ENCODE peak calls at places on chromosomes 12 and 14, in six cellular contexts. One of them, this sample, is unnamed.

GRCh38 chr12:121189061-121189886 is 20.7 kb upstream of the P2RX4 start:
- DNase-seq in pancreas: no peak
- DNase-seq in body of pancreas: no peak
- DNase-seq in iPS DF 6.9: no peak
- DNase-seq in foreskin keratinocyte: no peak
- DNase-seq in mammary epithelial cell: no peak
- DNase-seq in this sample: no peak

GRCh38 chr12:126424696-126425095 is 1359.5 kb downstream of the AACS start:
- DNase-seq in foreskin keratinocyte: no peak
- DNase-seq in iPS DF 6.9: no peak
- DNase-seq in body of pancreas: no peak
- DNase-seq in mammary epithelial cell: no peak
- DNase-seq in pancreas: no peak
- DNase-seq in this sample: no peak

GRCh38 chr12:53174881-53175491 is 5.5 kb upstream of the ZNF740 start:
- DNase-seq in pancreas: no peak
- DNase-seq in mammary epithelial cell: no peak
- DNase-seq in iPS DF 6.9: peak
- DNase-seq in body of pancreas: peak
- DNase-seq in foreskin keratinocyte: no peak
- DNase-seq in this sample: no peak

GRCh38 chr14:21206753-21207684 is 51.2 kb upstream of the OR5AU1 start:
- DNase-seq in iPS DF 6.9: no peak
- DNase-seq in body of pancreas: no peak
- DNase-seq in pancreas: no peak
- DNase-seq in foreskin keratinocyte: no peak
- DNase-seq in mammary epithelial cell: no peak
- DNase-seq in this sample: no peak

GRCh38 chr12:106648736-106649135 is 65.9 kb downstream of the RFX4 start:
- DNase-seq in mammary epithelial cell: no peak
- DNase-seq in foreskin keratinocyte: no peak
- DNase-seq in body of pancreas: no peak
- DNase-seq in pancreas: no peak
- DNase-seq in iPS DF 6.9: no peak
- DNase-seq in this sample: no peak

GRCh38 chr14:74642011-74642410 is 30.0 kb upstream of the LTBP2 start:
- DNase-seq in body of pancreas: no peak
- DNase-seq in iPS DF 6.9: no peak
- DNase-seq in pancreas: no peak
- DNase-seq in foreskin keratinocyte: no peak
- DNase-seq in mammary epithelial cell: no peak
- DNase-seq in this sample: no peak

GRCh38 chr12:50055831-50056628 is 1.4 kb upstream of the ASIC1 start:
- DNase-seq in mammary epithelial cell: peak
- DNase-seq in iPS DF 6.9: no peak
- DNase-seq in pancreas: no peak
- DNase-seq in body of pancreas: peak
- DNase-seq in foreskin keratinocyte: peak
- DNase-seq in this sample: peak

GRCh38 chr14:31716208-31716607 is 155.0 kb downstream of the NUBPL start:
- DNase-seq in body of pancreas: no peak
- DNase-seq in pancreas: no peak
- DNase-seq in iPS DF 6.9: no peak
- DNase-seq in foreskin keratinocyte: no peak
- DNase-seq in mammary epithelial cell: no peak
- DNase-seq in this sample: no peak

GRCh38 chr14:22420598-22421186 is 168.3 kb downstream of the DAD1 start:
- DNase-seq in iPS DF 6.9: no peak
- DNase-seq in pancreas: no peak
- DNase-seq in body of pancreas: no peak
- DNase-seq in mammary epithelial cell: no peak
- DNase-seq in foreskin keratinocyte: no peak
- DNase-seq in this sample: no peak

GRCh38 chr12:122304924-122305323 is 38.6 kb upstream of the VPS33A start:
- DNase-seq in mammary epithelial cell: peak
- DNase-seq in foreskin keratinocyte: no peak
- DNase-seq in iPS DF 6.9: no peak
- DNase-seq in body of pancreas: no peak
- DNase-seq in pancreas: no peak
- DNase-seq in this sample: no peak

GRCh38 chr14:54981698-54982097 is 45.2 kb downstream of the WDHD1 start:
- DNase-seq in iPS DF 6.9: no peak
- DNase-seq in pancreas: no peak
- DNase-seq in mammary epithelial cell: no peak
- DNase-seq in foreskin keratinocyte: no peak
- DNase-seq in body of pancreas: no peak
- DNase-seq in this sample: no peak

GRCh38 chr14:102942069-102942468 is 19.6 kb downstream of the AMN start:
- DNase-seq in foreskin keratinocyte: no peak
- DNase-seq in body of pancreas: no peak
- DNase-seq in pancreas: no peak
- DNase-seq in mammary epithelial cell: no peak
- DNase-seq in iPS DF 6.9: no peak
- DNase-seq in this sample: no peak

GRCh38 chr14:103687712-103688111 is 27.5 kb downstream of the XRCC3 start:
- DNase-seq in iPS DF 6.9: no peak
- DNase-seq in pancreas: no peak
- DNase-seq in foreskin keratinocyte: no peak
- DNase-seq in body of pancreas: no peak
- DNase-seq in mammary epithelial cell: no peak
- DNase-seq in this sample: no peak

GRCh38 chr14:22836301-22837058 is at the start of gene MMP14:
- DNase-seq in iPS DF 6.9: no peak
- DNase-seq in body of pancreas: peak
- DNase-seq in pancreas: peak
- DNase-seq in mammary epithelial cell: peak
- DNase-seq in foreskin keratinocyte: peak
- DNase-seq in this sample: no peak

GRCh38 chr14:105890474-105891220 is 364.3 kb downstream of the TMEM121 start:
- DNase-seq in mammary epithelial cell: no peak
- DNase-seq in foreskin keratinocyte: no peak
- DNase-seq in body of pancreas: peak
- DNase-seq in pancreas: peak
- DNase-seq in iPS DF 6.9: no peak
- DNase-seq in this sample: peak

GRCh38 chr12:104360988-104361707 is 57.6 kb downstream of the EID3 start:
- DNase-seq in body of pancreas: peak
- DNase-seq in pancreas: no peak
- DNase-seq in iPS DF 6.9: no peak
- DNase-seq in foreskin keratinocyte: peak
- DNase-seq in mammary epithelial cell: no peak
- DNase-seq in this sample: no peak

GRCh38 chr12:60148109-60148508 is 552.3 kb downstream of the SLC16A7 start:
- DNase-seq in iPS DF 6.9: no peak
- DNase-seq in body of pancreas: no peak
- DNase-seq in mammary epithelial cell: peak
- DNase-seq in foreskin keratinocyte: peak
- DNase-seq in pancreas: no peak
- DNase-seq in this sample: no peak

GRCh38 chr14:84544486-84544885 is 985.5 kb upstream of the FLRT2 start:
- DNase-seq in iPS DF 6.9: no peak
- DNase-seq in foreskin keratinocyte: no peak
- DNase-seq in mammary epithelial cell: no peak
- DNase-seq in pancreas: no peak
- DNase-seq in body of pancreas: no peak
- DNase-seq in this sample: no peak

DNA sequence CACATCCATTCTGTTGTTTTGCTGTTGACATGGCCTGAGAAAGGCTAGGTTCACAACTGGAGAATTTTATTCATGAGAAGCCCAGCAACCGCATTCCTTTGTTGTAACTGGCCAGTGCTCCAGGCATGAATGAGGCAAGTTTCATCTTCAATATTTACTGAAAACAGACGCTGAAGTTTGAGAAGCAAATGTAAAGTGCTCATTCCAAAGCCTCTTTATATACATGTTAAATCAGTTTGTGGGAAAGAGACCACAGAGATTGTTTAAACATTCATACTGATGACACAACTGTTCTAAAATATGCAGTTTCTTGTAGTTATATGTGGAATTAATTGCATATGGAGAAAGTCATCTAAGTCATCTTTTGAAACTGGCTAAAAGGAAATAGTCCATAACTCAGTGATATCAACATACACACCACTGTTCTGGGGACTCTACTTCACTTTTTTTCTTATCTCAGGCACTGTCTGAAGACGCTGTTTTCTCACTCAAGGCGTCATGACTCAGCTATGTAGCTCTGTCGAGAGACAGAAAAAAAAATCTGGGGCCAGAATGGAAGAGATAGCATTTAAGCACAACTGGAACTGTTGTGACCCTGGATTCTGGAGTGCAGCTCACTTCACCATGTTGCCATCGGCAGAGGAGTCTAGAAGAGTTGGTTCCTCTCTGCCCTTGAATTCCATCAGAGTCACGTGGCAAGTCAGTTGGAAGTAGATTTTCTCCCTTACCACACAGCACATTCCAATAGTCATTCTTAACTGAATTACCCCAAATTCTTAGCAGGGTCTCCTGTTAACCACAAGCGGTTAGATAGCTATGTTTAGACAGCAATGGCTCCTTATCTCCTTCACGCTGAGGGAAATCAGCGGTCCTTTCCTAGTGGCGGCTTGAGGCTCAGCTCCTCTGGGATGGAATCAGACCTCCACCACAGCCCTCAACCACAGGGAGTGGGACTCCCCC is 258.4 kb upstream of the HMGA2 start:
- DNase-seq in foreskin keratinocyte: peak
- DNase-seq in iPS DF 6.9: no peak
- DNase-seq in pancreas: no peak
- DNase-seq in body of pancreas: no peak
- DNase-seq in mammary epithelial cell: peak
- DNase-seq in this sample: no peak
- H3K27ac ChIP-seq in foreskin keratinocyte: no peak
- H3K27ac ChIP-seq in iPS DF 6.9: no peak
- H3K27ac ChIP-seq in pancreas: no peak
- H3K27ac ChIP-seq in body of pancreas: no peak
- H3K27ac ChIP-seq in mammary epithelial cell: peak
- H3K27ac ChIP-seq in this sample: no peak

GRCh38 chr12:107826276-107826675 is 51.8 kb downstream of the ASCL4 start:
- DNase-seq in iPS DF 6.9: no peak
- DNase-seq in foreskin keratinocyte: no peak
- DNase-seq in pancreas: no peak
- DNase-seq in body of pancreas: no peak
- DNase-seq in mammary epithelial cell: no peak
- DNase-seq in this sample: no peak

GRCh38 chr12:107832441-107832840 is 57.9 kb downstream of the ASCL4 start:
- DNase-seq in iPS DF 6.9: no peak
- DNase-seq in pancreas: no peak
- DNase-seq in mammary epithelial cell: no peak
- DNase-seq in foreskin keratinocyte: no peak
- DNase-seq in body of pancreas: no peak
- DNase-seq in this sample: no peak

DNA sequence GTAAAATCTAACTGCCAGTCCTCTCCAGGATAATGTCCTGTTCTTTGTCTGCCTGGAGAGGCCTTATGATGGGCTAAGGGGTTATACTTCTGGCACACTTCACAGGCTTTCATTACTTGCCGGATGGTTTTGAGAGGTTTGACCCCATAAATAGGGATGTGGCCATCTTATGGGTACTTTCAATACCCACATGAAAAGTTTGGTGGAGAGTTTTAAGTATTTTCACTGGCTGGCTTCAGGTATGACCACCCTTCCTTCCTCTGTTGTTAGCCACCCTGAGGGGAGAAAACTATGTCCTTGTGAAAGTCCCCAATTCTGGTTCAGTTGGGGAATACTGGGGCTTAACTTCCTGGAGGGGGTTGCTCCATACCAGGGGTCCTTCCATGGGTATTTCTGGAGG is 54.8 kb downstream of the ASCL4 start:
- DNase-seq in body of pancreas: no peak
- DNase-seq in iPS DF 6.9: no peak
- DNase-seq in mammary epithelial cell: no peak
- DNase-seq in foreskin keratinocyte: no peak
- DNase-seq in pancreas: no peak
- DNase-seq in this sample: no peak
- H3K27ac ChIP-seq in body of pancreas: no peak
- H3K27ac ChIP-seq in iPS DF 6.9: no peak
- H3K27ac ChIP-seq in mammary epithelial cell: no peak
- H3K27ac ChIP-seq in foreskin keratinocyte: no peak
- H3K27ac ChIP-seq in pancreas: no peak
- H3K27ac ChIP-seq in this sample: no peak

DNA sequence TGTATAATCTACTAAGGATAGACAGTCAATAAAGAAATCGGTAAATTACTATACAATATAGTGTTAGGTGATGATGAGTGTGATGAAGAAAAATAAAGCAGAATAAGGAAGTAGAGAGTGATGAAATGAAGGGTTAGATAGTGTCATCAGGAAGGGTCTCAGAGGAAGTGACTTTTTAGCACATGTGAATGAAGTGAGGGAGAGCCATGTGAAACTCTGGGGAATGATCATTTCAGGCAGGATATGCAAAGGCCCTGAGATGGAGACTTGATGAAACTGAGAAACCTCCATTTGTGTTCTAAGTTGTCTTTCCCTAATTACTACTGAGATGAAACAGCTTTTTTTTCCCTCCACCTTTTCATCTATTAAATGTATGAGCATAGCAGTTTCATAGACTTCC is 19.4 kb upstream of the GNPTAB start:
- DNase-seq in foreskin keratinocyte: no peak
- DNase-seq in iPS DF 6.9: no peak
- DNase-seq in mammary epithelial cell: no peak
- DNase-seq in body of pancreas: no peak
- DNase-seq in pancreas: no peak
- DNase-seq in this sample: no peak
- H3K27ac ChIP-seq in foreskin keratinocyte: no peak
- H3K27ac ChIP-seq in iPS DF 6.9: no peak
- H3K27ac ChIP-seq in mammary epithelial cell: no peak
- H3K27ac ChIP-seq in body of pancreas: no peak
- H3K27ac ChIP-seq in pancreas: no peak
- H3K27ac ChIP-seq in this sample: no peak

GRCh38 chr12:109675411-109675810 is 38.2 kb upstream of the FAM222A start:
- DNase-seq in body of pancreas: no peak
- DNase-seq in iPS DF 6.9: no peak
- DNase-seq in pancreas: no peak
- DNase-seq in mammary epithelial cell: no peak
- DNase-seq in foreskin keratinocyte: no peak
- DNase-seq in this sample: no peak

GRCh38 chr12:109679716-109680520 is 33.7 kb upstream of the FAM222A start:
- DNase-seq in mammary epithelial cell: no peak
- DNase-seq in foreskin keratinocyte: no peak
- DNase-seq in pancreas: no peak
- DNase-seq in body of pancreas: peak
- DNase-seq in iPS DF 6.9: no peak
- DNase-seq in this sample: peak

GRCh38 chr12:109677323-109677722 is 36.3 kb upstream of the FAM222A start:
- DNase-seq in foreskin keratinocyte: no peak
- DNase-seq in pancreas: no peak
- DNase-seq in body of pancreas: no peak
- DNase-seq in iPS DF 6.9: no peak
- DNase-seq in mammary epithelial cell: no peak
- DNase-seq in this sample: peak

GRCh38 chr12:109680521-109681030 is 33.0 kb upstream of the FAM222A start:
- DNase-seq in pancreas: no peak
- DNase-seq in foreskin keratinocyte: no peak
- DNase-seq in body of pancreas: peak
- DNase-seq in mammary epithelial cell: no peak
- DNase-seq in iPS DF 6.9: no peak
- DNase-seq in this sample: no peak

DNA sequence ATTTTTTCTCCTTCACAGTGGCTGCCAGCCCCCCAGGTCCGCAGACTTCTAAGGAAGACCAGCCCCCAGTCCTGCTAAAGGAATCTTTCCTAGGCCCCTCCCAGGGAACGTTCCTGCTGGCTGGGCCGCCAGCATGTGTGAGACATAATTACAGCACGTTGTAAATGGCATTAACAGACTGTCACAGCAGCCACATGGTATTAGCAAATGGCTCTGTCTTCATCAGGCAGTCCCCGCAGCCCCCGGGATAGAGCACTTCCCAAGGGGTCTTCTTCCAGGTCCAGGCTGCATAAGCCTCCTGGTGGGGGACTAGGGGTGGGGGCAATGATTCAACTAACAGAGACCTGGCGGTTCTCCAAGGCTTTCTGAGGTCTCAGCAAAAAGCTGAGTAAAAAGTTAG is 34.9 kb upstream of the FAM222A start:
- DNase-seq in mammary epithelial cell: no peak
- DNase-seq in body of pancreas: no peak
- DNase-seq in foreskin keratinocyte: no peak
- DNase-seq in iPS DF 6.9: no peak
- DNase-seq in pancreas: no peak
- DNase-seq in this sample: peak
- H3K27ac ChIP-seq in mammary epithelial cell: no peak
- H3K27ac ChIP-seq in body of pancreas: no peak
- H3K27ac ChIP-seq in foreskin keratinocyte: no peak
- H3K27ac ChIP-seq in iPS DF 6.9: no peak
- H3K27ac ChIP-seq in pancreas: no peak
- H3K27ac ChIP-seq in this sample: peak

This sample was measured in WERI-Rb-1.